ENCODE peak calls at places on chromosomes 16 and 17, in six cellular contexts. J is neuronal stem cell, E is H9, T is H1, O is trophoblast cell, Z is mesenchymal stem cell. H is an unnamed sample.

GRCh38 chr17:46853896-46854444 is 2.6 kb downstream of the WNT9B start:
- DNase-seq in E (peak; percentile 45), O (peak; percentile 37), Z (peak; percentile 40), T (no peak), J (no peak), H (peak; percentile 52)

GRCh38 chr16:68901910-68902309 is 58.6 kb downstream of the TANGO6 start:
- DNase-seq in J (no peak), E (no peak), Z (no peak), T (no peak), O (peak; percentile 79), H (peak; percentile 77)

GRCh38 chr17:31609331-31609730 is 217.9 kb downstream of the RAB11FIP4 start:
- DNase-seq in J (no peak), E (no peak), Z (peak; percentile 24), T (no peak), O (no peak), H (no peak)

GRCh38 chr16:30136971-30137601 is 14.1 kb upstream of the MAPK3 start:
- DNase-seq in O (no peak), Z (no peak), J (no peak), T (no peak), E (no peak), H (no peak)

GRCh38 chr16:19274178-19274797 is 11.2 kb upstream of the CLEC19A start:
- DNase-seq in T (no peak), E (no peak), O (no peak), Z (no peak), J (no peak), H (no peak)

GRCh38 chr17:47694018-47694817 is at the start of gene TBKBP1:
- DNase-seq in E (peak; percentile 90), T (peak; percentile 93), O (peak; percentile 18), J (peak; percentile 88), Z (peak; percentile 73), H (peak; percentile 38)

GRCh38 chr17:35084987-35085386 is 21.5 kb upstream of the RFFL start:
- DNase-seq in J (no peak), Z (no peak), T (no peak), E (no peak), O (peak; percentile 18), H (peak; percentile 72)

GRCh38 chr16:2090819-2091721 is 43.3 kb downstream of the TSC2 start:
- DNase-seq in Z (peak; percentile 79), J (peak; percentile 87), E (peak; percentile 91), T (peak; percentile 97), O (peak; percentile 76), H (no peak)

GRCh38 chr17:17778308-17779014 is 58.3 kb downstream of the SREBF1 start:
- DNase-seq in O (no peak), Z (peak; percentile 75), T (no peak), J (no peak), E (no peak), H (peak; percentile 81)

GRCh38 chr16:424623-425081 is 797 bp upstream of the RAB11FIP3 start:
- DNase-seq in O (peak; percentile 13), Z (peak; percentile 51), T (peak; percentile 78), J (no peak), E (no peak), H (no peak)

GRCh38 chr16:11208916-11209665 is 46.9 kb downstream of the SOCS1 start:
- DNase-seq in T (no peak), Z (no peak), J (no peak), O (peak; percentile 59), E (no peak), H (no peak)

GRCh38 chr17:34354637-34355036 is 1.6 kb upstream of the CCL13 start:
- DNase-seq in T (no peak), E (no peak), Z (no peak), O (no peak), J (no peak), H (peak; percentile 70)

GRCh38 chr16:49884033-49884707 is 28.3 kb upstream of the ZNF423 start:
- DNase-seq in T (no peak), E (no peak), J (no peak), O (peak; percentile 70), Z (no peak), H (no peak)

GRCh38 chr16:85166281-85166680 is 54.0 kb upstream of the CIBAR2 start:
- DNase-seq in O (no peak), Z (no peak), T (no peak), J (no peak), E (no peak), H (peak; percentile 36)

GRCh38 chr16:85389679-85390470 is 223.2 kb upstream of the GSE1 start:
- DNase-seq in Z (no peak), O (no peak), E (no peak), J (no peak), T (peak; percentile 39), H (no peak)

GRCh38 chr17:75587718-75588545 is at the start of gene MYO15B:
- DNase-seq in T (peak; percentile 87), Z (peak; percentile 56), E (peak; percentile 85), O (peak; percentile 26), J (peak; percentile 59), H (no peak)

GRCh38 chr16:7512503-7512902 is 179.9 kb downstream of the RBFOX1 start:
- DNase-seq in Z (no peak), J (no peak), E (no peak), T (no peak), O (no peak), H (no peak)

GRCh38 chr16:82395212-82395611 is 225.2 kb upstream of the MPHOSPH6 start:
- DNase-seq in T (no peak), O (no peak), E (no peak), Z (no peak), J (no peak), H (no peak)

GRCh38 chr16:82391690-82392089 is 221.7 kb upstream of the MPHOSPH6 start:
- DNase-seq in E (no peak), O (no peak), Z (no peak), T (no peak), J (no peak), H (no peak)

DNA sequence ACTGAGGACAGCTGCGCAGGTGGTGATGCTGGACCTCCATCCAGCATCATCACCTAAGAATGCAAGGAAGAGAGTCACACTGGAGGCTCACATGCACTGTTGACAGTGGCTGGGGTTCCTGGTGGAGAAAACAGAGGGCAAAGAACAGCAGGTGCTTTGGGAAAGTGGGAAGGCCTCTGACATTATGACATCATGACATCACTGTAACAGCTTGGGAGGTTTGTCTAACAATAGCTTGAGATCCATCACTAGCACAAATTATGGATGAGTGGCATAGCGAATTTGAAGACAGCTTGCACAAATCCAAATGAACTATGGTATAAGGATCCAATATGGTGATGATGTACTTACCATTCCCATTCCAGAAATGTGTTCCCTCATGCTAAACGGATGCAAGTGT is 226.5 kb upstream of the MPHOSPH6 start:
- DNase-seq in O (no peak), E (no peak), Z (no peak), J (no peak), T (no peak), H (no peak)
- H3K14ac ChIP-seq in O (no peak overlapping the region), E (no peak overlapping the region), Z (no peak overlapping the region), J (no peak overlapping the region), T (no peak overlapping the region), H (no peak overlapping the region)

DNA sequence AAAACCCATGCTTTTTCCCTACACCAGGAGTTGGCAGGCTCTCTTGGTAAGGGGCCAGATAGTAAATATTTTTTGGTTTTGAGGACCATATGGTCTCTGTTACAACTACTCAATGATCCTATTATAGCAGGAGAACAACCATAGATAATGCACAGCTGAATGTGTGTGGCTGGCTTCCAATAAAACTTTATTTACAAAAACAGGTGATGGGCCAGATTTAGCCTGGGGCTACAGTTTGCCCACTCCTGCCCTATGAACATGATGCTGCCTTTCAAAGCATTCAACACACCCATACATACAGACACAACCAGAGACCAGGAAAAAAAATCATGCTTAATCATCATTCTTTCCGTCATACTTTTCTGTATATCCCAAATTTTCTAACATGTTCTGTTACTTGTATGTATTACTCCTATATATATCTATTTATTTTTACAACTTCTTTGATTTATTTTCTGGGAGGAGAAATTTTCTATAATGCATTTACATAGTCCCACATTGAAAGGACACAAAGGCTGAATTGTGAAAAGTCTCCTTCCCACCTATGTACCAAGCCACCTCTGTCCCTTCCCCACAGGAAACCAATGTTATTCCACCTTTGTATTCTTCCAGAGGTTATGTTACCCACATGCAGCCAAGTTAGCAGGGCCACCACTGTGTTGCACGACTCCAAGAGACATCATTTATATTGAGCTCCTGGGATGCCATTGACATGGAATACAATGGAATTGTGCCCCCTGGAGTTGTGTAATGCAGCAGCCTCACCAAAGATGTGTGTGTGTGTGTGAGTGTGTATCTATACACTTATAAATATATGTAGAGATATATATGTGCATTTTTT is 21.9 kb upstream of the MSI2 start:
- DNase-seq in J (no peak), T (no peak), O (no peak), Z (no peak), E (no peak), H (no peak)
- H3K14ac ChIP-seq in J (no peak overlapping the region), T (no peak overlapping the region), O (no peak overlapping the region), Z (no peak overlapping the region), E (no peak overlapping the region), H (no peak overlapping the region)

GRCh38 chr16:17343028-17343427 is 127.7 kb downstream of the XYLT1 start:
- DNase-seq in J (no peak), E (no peak), O (no peak), Z (no peak), T (no peak), H (no peak)

GRCh38 chr16:17346441-17346773 is 124.4 kb downstream of the XYLT1 start:
- DNase-seq in Z (no peak), O (no peak), T (no peak), E (no peak), J (no peak), H (no peak)

GRCh38 chr16:17346774-17347569 is 123.8 kb downstream of the XYLT1 start:
- DNase-seq in T (no peak), J (no peak), Z (no peak), E (no peak), O (no peak), H (no peak)

GRCh38 chr16:17343729-17344128 is 127.0 kb downstream of the XYLT1 start:
- DNase-seq in Z (no peak), E (no peak), O (peak; percentile 38), T (no peak), J (no peak), H (no peak)

GRCh38 chr16:17345043-17345442 is 125.7 kb downstream of the XYLT1 start:
- DNase-seq in O (peak; percentile 38), T (no peak), E (no peak), J (no peak), Z (no peak), H (peak; percentile 81)
- H3K14ac ChIP-seq in O (no peak overlapping the region), T (no peak overlapping the region), E (no peak overlapping the region), J (no peak overlapping the region), Z (no peak overlapping the region), H (no peak overlapping the region)

GRCh38 chr17:28331891-28332420 is 3.3 kb downstream of the IFT20 start:
- DNase-seq in T (no peak), Z (no peak), E (peak; percentile 28), J (no peak), O (no peak), H (no peak)

GRCh38 chr17:28327709-28328108 is 7.6 kb downstream of the IFT20 start:
- DNase-seq in Z (peak; percentile 26), T (no peak), E (peak; percentile 18), J (no peak), O (peak; percentile 8), H (peak; percentile 37)

GRCh38 chr17:28333083-28333746 is 2.1 kb downstream of the IFT20 start:
- DNase-seq in O (no peak), Z (peak; percentile 22), T (no peak), E (no peak), J (no peak), H (peak; percentile 53)

GRCh38 chr17:28328325-28328724 is 6.9 kb downstream of the IFT20 start:
- DNase-seq in T (no peak), Z (peak; percentile 49), J (no peak), O (no peak), E (peak; percentile 24), H (peak; percentile 17)

GRCh38 chr17:28330671-28331070 is 4.6 kb downstream of the IFT20 start:
- DNase-seq in Z (no peak), J (no peak), E (peak; percentile 32), T (no peak), O (no peak), H (no peak)
- H3K14ac ChIP-seq in Z (no peak overlapping the region), J (no peak overlapping the region), E (no peak overlapping the region), T (no peak overlapping the region), O (no peak overlapping the region), H (no peak overlapping the region)